ENCODE peak calls at places on chromosomes 13 and 19, in four cellular contexts. T is Peyer's patch, H is adrenal gland, Z is testis. R is an unnamed sample.

GRCh38 chr19:42378225-42378929 is 11.7 kb downstream of the CNFN start:
- DNase-seq in T (no peak), H (no peak), Z (no peak), R (no peak)

GRCh38 chr19:17043744-17044143 is 17.1 kb upstream of the CPAMD8 start:
- DNase-seq in T (no peak), H (no peak), Z (no peak), R (no peak)

GRCh38 chr13:108595416-108596257 is 33.8 kb upstream of the MYO16 start:
- DNase-seq in T (no peak), H (no peak), Z (no peak), R (no peak)

GRCh38 chr19:8368136-8368535 is 4.2 kb downstream of the ANGPTL4 start:
- DNase-seq in T (no peak), H (no peak), Z (no peak), R (no peak)

GRCh38 chr19:29741776-29742175 is 26.7 kb upstream of the C19orf12 start:
- DNase-seq in T (no peak), H (no peak), Z (no peak), R (no peak)

GRCh38 chr13:35470671-35471465 is 5.6 kb downstream of the MAB21L1 start:
- DNase-seq in T (no peak), H (peak; percentile 16), Z (no peak), R (no peak)

GRCh38 chr13:44738463-44738862 is 162.3 kb upstream of the TSC22D1 start:
- DNase-seq in T (no peak), H (no peak), Z (no peak), R (no peak)

GRCh38 chr19:14030997-14031718 is 404 bp upstream of the IL27RA start:
- DNase-seq in T (no peak), H (no peak), Z (no peak), R (no peak)

GRCh38 chr19:58346961-58347929 is 6.0 kb downstream of the A1BG start:
- DNase-seq in T (peak; percentile 88), H (no peak), Z (peak; percentile 65), R (peak; percentile 83)

GRCh38 chr13:28406728-28407266 is 88.1 kb downstream of the FLT1 start:
- DNase-seq in T (no peak), H (no peak), Z (no peak), R (no peak)

GRCh38 chr13:21812192-21812626 is 141.3 kb downstream of the FGF9 start:
- DNase-seq in T (no peak), H (no peak), Z (no peak), R (no peak)

GRCh38 chr13:110557082-110557481 is 4.4 kb downstream of the RAB20 start:
- DNase-seq in T (no peak), H (no peak), Z (no peak), R (no peak)

GRCh38 chr13:110555601-110556223 is 5.8 kb downstream of the RAB20 start:
- DNase-seq in T (no peak), H (peak; percentile 70), Z (no peak), R (no peak)

GRCh38 chr13:110559429-110559943 is 2.0 kb downstream of the RAB20 start:
- DNase-seq in T (peak; percentile 75), H (peak; percentile 67), Z (peak; percentile 62), R (no peak)

GRCh38 chr13:110556224-110556606 is 5.3 kb downstream of the RAB20 start:
- DNase-seq in T (no peak), H (no peak), Z (no peak), R (no peak)

GRCh38 chr13:110557610-110558305 is 3.8 kb downstream of the RAB20 start:
- DNase-seq in T (no peak), H (peak; percentile 50), Z (no peak), R (no peak)
- TF ChIP-seq POLR2A in T (no peak), H (peak; percentile 41), Z (no peak), R (no peak)

GRCh38 chr19:40797963-40798222 is 1.1 kb upstream of the EGLN2 start:
- DNase-seq in T (no peak), H (no peak), Z (no peak), R (no peak)

GRCh38 chr19:40798997-40799557 is at the start of gene EGLN2:
- DNase-seq in T (no peak), H (no peak), Z (no peak), R (peak; percentile 30)

GRCh38 chr19:40799558-40800338 is 757 bp downstream of the EGLN2 start:
- DNase-seq in T (no peak), H (no peak), Z (no peak), R (peak; percentile 35)

GRCh38 chr19:40797166-40797962 is 1.6 kb upstream of the EGLN2 start:
- DNase-seq in T (no peak), H (no peak), Z (no peak), R (no peak)

GRCh38 chr19:40798223-40798996 is 581 bp upstream of the EGLN2 start:
- DNase-seq in T (peak; percentile 100), H (peak; percentile 100), Z (peak; percentile 100), R (peak; percentile 97)
- TF ChIP-seq POLR2A in T (peak; percentile 35), H (peak; percentile 80), Z (no peak), R (no peak)

GRCh38 chr13:88066847-88067246 is 395.7 kb downstream of the SLITRK5 start:
- DNase-seq in T (no peak), H (no peak), Z (no peak), R (no peak)

GRCh38 chr13:88071371-88071770 is 400.2 kb downstream of the SLITRK5 start:
- DNase-seq in T (no peak), H (no peak), Z (no peak), R (no peak)

GRCh38 chr13:88063741-88064140 is 392.6 kb downstream of the SLITRK5 start:
- DNase-seq in T (no peak), H (no peak), Z (no peak), R (no peak)

GRCh38 chr13:88068975-88069374 is 397.8 kb downstream of the SLITRK5 start:
- DNase-seq in T (no peak), H (no peak), Z (peak; percentile 46), R (no peak)

DNA sequence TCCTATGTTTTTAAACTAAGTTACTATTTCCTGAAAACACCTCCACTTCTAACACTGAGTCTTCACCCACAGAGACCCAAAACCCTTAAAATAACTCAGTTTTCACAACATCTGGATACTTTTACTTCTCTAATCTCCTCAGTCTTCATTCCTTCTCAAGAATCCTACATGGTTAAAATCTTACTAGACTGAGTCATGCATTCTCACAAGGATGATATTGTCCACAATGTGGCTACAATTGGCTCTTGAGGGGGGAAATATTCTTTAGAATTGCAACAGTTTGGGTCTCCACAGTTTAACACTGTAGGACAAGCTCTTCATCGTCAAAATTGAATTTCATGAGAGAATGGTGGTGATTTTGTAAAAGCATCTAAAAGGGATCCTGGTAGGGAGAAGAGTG is 397.1 kb downstream of the SLITRK5 start:
- DNase-seq in T (no peak), H (no peak), Z (no peak), R (no peak)
- TF ChIP-seq POLR2A in T (no peak), H (no peak), Z (no peak), R (no peak)

GRCh38 chr19:48637948-48638830 is 1.0 kb upstream of the DBP start:
- DNase-seq in T (peak; percentile 94), H (peak; percentile 96), Z (peak; percentile 95), R (no peak)
- TF ChIP-seq POLR2A in T (peak; percentile 52), H (peak; percentile 88), Z (peak; percentile 15), R (peak; percentile 6)